ENCODE peak calls at places on chromosomes 5 and 9, in four cellular contexts. C is mesendoderm, F is H1, W is IMR-90. X is an unnamed sample.
A peak's percentile ranks its signal among the peaks of the same experiment; 100 is the strongest.

GRCh38 chr5:38878391-38879090 is 32.7 kb downstream of the OSMR start:
- DNase-seq in C (no peak), F (no peak), W (peak; percentile 14), X (no peak)

GRCh38 chr5:58898538-58898937 is 315.7 kb downstream of the RAB3C start:
- DNase-seq in C (peak; percentile 76), F (no peak), W (no peak), X (no peak)

GRCh38 chr5:24110019-24110615 is 534.7 kb downstream of the CDH10 start:
- DNase-seq in C (peak; percentile 31), F (no peak), W (no peak), X (no peak)

GRCh38 chr5:54646285-54647101 is 128.9 kb downstream of the SNX18 start:
- DNase-seq in C (peak; percentile 52), F (peak; percentile 46), W (peak; percentile 81), X (peak; percentile 42)

GRCh38 chr5:65029178-65029577 is 260.4 kb downstream of the CWC27 start:
- DNase-seq in C (no peak), F (no peak), W (peak; percentile 65), X (no peak)

GRCh38 chr5:162128117-162128516 is 60.5 kb downstream of the GABRG2 start:
- DNase-seq in C (peak; percentile 92), F (peak; percentile 46), W (no peak), X (peak; percentile 68)

GRCh38 chr5:18740301-18740700 is 1106.0 kb downstream of the TAF11L14 start:
- DNase-seq in C (no peak), F (no peak), W (no peak), X (no peak)

GRCh38 chr9:33350310-33350709 is 52.1 kb downstream of the AQP7 start:
- DNase-seq in C (peak; percentile 5), F (no peak), W (peak; percentile 95), X (no peak)

GRCh38 chr5:120239076-120239475 is 225.0 kb upstream of the PRR16 start:
- DNase-seq in C (no peak), F (no peak), W (no peak), X (no peak)

GRCh38 chr9:107039546-107039945 is 176.6 kb downstream of the ZNF462 start:
- DNase-seq in C (no peak), F (no peak), W (peak; percentile 45), X (no peak)

GRCh38 chr5:78360674-78361225 is 333 bp downstream of the SCAMP1 start:
- DNase-seq in C (no peak), F (peak; percentile 72), W (no peak), X (peak; percentile 46)

GRCh38 chr5:178112545-178112944 is 787 bp upstream of the N4BP3 start:
- DNase-seq in C (no peak), F (no peak), W (no peak), X (no peak)

GRCh38 chr9:124759327-124759726 is 11.8 kb downstream of the NR6A1 start:
- DNase-seq in C (peak; percentile 64), F (no peak), W (no peak), X (no peak)

GRCh38 chr5:2806176-2806575 is 54.7 kb upstream of the IRX2 start:
- DNase-seq in C (no peak), F (no peak), W (no peak), X (no peak)

GRCh38 chr5:2805080-2805479 is 53.6 kb upstream of the IRX2 start:
- DNase-seq in C (peak; percentile 65), F (peak; percentile 74), W (no peak), X (peak; percentile 67)

GRCh38 chr5:2802693-2803365 is 51.4 kb upstream of the IRX2 start:
- DNase-seq in C (no peak), F (no peak), W (no peak), X (no peak)

GRCh38 chr5:2801602-2802525 is 50.4 kb upstream of the IRX2 start:
- DNase-seq in C (no peak), F (no peak), W (no peak), X (no peak)

DNA sequence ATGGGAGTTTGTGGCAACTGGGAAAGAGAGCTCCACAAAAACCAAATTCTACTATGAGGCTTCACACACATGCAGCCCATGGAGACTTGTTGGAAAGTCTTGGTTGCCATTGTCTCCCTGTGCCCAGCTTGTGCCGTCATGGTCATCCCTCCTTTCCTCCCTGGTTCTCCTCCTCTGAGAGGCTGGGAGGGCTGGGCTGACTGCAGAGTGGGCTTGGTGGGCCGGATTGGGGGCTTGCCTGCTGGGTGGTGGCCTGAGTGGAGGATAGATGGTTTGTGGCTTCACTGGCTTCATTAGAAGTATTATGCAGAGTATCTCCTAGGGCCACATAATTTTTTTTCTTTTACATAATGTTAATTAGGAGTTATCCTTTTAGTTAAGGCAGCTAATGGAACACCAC is 52.3 kb upstream of the IRX2 start:
- DNase-seq in C (no peak), F (no peak), W (no peak), X (no peak)
- H3K18ac ChIP-seq in C (no peak overlapping the region), F (no peak overlapping the region), W (no peak overlapping the region), X (no peak overlapping the region)

GRCh38 chr9:105932276-105932675 is 237.9 kb downstream of the TMEM38B start:
- DNase-seq in C (no peak), F (no peak), W (no peak), X (no peak)
- H4K5ac ChIP-seq in C (no peak overlapping the region), F (no peak overlapping the region), W (no peak overlapping the region), X (no peak overlapping the region)

GRCh38 chr9:93095205-93096130 is 549 bp upstream of the CARD19 start:
- DNase-seq in C (peak; percentile 99), F (peak; percentile 87), W (peak; percentile 98), X (peak; percentile 100)
- H3K23ac ChIP-seq in C (no peak overlapping the region), F (no peak overlapping the region), W (peak overlapping the region; percentile 73), X (no peak overlapping the region)

GRCh38 chr5:77152441-77152840 is 58.0 kb upstream of the PDE8B start:
- DNase-seq in C (no peak), F (no peak), W (no peak), X (no peak)
- H3K18ac ChIP-seq in C (no peak overlapping the region), F (no peak overlapping the region), W (no peak overlapping the region), X (no peak overlapping the region)

GRCh38 chr9:132479733-132480132 is 69.7 kb downstream of the CFAP77 start:
- DNase-seq in C (no peak), F (no peak), W (no peak), X (no peak)
- H4K5ac ChIP-seq in C (no peak overlapping the region), F (no peak overlapping the region), W (no peak overlapping the region), X (no peak overlapping the region)

GRCh38 chr9:138008081-138008841 is 130.7 kb downstream of the CACNA1B start:
- DNase-seq in C (no peak), F (no peak), W (no peak), X (no peak)
- H3K23ac ChIP-seq in C (no peak overlapping the region), F (no peak overlapping the region), W (no peak overlapping the region), X (no peak overlapping the region)